ENCODE peak calls at places on chromosomes 11 and 22, in six cellular contexts. One of them, this sample, is unnamed.

GRCh38 chr11:13335319-13335718 is 57.7 kb downstream of the BMAL1 start:
- DNase-seq in bronchial epithelial cell: peak; percentile 62
- DNase-seq in GM13976: peak; percentile 69
- DNase-seq in vagina: no peak
- DNase-seq in dorsolateral prefrontal cortex: no peak
- DNase-seq in upper lobe of right lung: no peak
- DNase-seq in this sample: peak; percentile 61

GRCh38 chr22:46078241-46079092 is 71.9 kb upstream of the PPARA start:
- DNase-seq in bronchial epithelial cell: no peak
- DNase-seq in GM13976: no peak
- DNase-seq in vagina: no peak
- DNase-seq in dorsolateral prefrontal cortex: peak; percentile 75
- DNase-seq in upper lobe of right lung: peak; percentile 80
- DNase-seq in this sample: no peak

GRCh38 chr11:96990934-96991333 is 601.1 kb downstream of the JRKL start:
- DNase-seq in bronchial epithelial cell: no peak
- DNase-seq in GM13976: no peak
- DNase-seq in vagina: no peak
- DNase-seq in dorsolateral prefrontal cortex: no peak
- DNase-seq in upper lobe of right lung: no peak
- DNase-seq in this sample: no peak

GRCh38 chr11:3834349-3835099 is 6.2 kb downstream of the RHOG start:
- DNase-seq in bronchial epithelial cell: no peak
- DNase-seq in GM13976: no peak
- DNase-seq in vagina: no peak
- DNase-seq in dorsolateral prefrontal cortex: no peak
- DNase-seq in upper lobe of right lung: peak; percentile 72
- DNase-seq in this sample: peak; percentile 75

GRCh38 chr11:2582958-2583604 is 116.7 kb downstream of the KCNQ1OT1 start:
- DNase-seq in bronchial epithelial cell: no peak
- DNase-seq in GM13976: no peak
- DNase-seq in vagina: peak; percentile 76
- DNase-seq in dorsolateral prefrontal cortex: peak; percentile 33
- DNase-seq in upper lobe of right lung: peak; percentile 60
- DNase-seq in this sample: peak; percentile 35

GRCh38 chr11:1875093-1875785 is 16.5 kb downstream of the PRR33 start:
- DNase-seq in bronchial epithelial cell: no peak
- DNase-seq in GM13976: no peak
- DNase-seq in vagina: no peak
- DNase-seq in dorsolateral prefrontal cortex: peak; percentile 35
- DNase-seq in upper lobe of right lung: no peak
- DNase-seq in this sample: peak; percentile 49

GRCh38 chr11:87299041-87299481 is 261.3 kb downstream of the TMEM135 start:
- DNase-seq in bronchial epithelial cell: no peak
- DNase-seq in GM13976: no peak
- DNase-seq in vagina: no peak
- DNase-seq in dorsolateral prefrontal cortex: no peak
- DNase-seq in upper lobe of right lung: no peak
- DNase-seq in this sample: no peak

GRCh38 chr22:49305215-49305965 is 522.3 kb downstream of the BRD1 start:
- DNase-seq in bronchial epithelial cell: no peak
- DNase-seq in GM13976: peak; percentile 74
- DNase-seq in vagina: peak; percentile 64
- DNase-seq in dorsolateral prefrontal cortex: peak; percentile 90
- DNase-seq in upper lobe of right lung: peak; percentile 83
- DNase-seq in this sample: peak; percentile 57

GRCh38 chr11:47378011-47378835 is at the start of gene SPI1:
- DNase-seq in bronchial epithelial cell: no peak
- DNase-seq in GM13976: peak; percentile 90
- DNase-seq in vagina: no peak
- DNase-seq in dorsolateral prefrontal cortex: no peak
- DNase-seq in upper lobe of right lung: peak; percentile 86
- DNase-seq in this sample: peak; percentile 94

GRCh38 chr11:58597749-58598148 is 18.9 kb downstream of the ZFP91 start:
- DNase-seq in bronchial epithelial cell: no peak
- DNase-seq in GM13976: no peak
- DNase-seq in vagina: no peak
- DNase-seq in dorsolateral prefrontal cortex: no peak
- DNase-seq in upper lobe of right lung: no peak
- DNase-seq in this sample: no peak

GRCh38 chr11:45927684-45928413 is 5.4 kb downstream of the LARGE2 start:
- DNase-seq in bronchial epithelial cell: no peak
- DNase-seq in GM13976: peak; percentile 33
- DNase-seq in vagina: no peak
- DNase-seq in dorsolateral prefrontal cortex: peak; percentile 13
- DNase-seq in upper lobe of right lung: peak; percentile 56
- DNase-seq in this sample: no peak

GRCh38 chr22:22201185-22201924 is 43.2 kb upstream of the VPREB1 start:
- DNase-seq in bronchial epithelial cell: no peak
- DNase-seq in GM13976: peak; percentile 84
- DNase-seq in vagina: no peak
- DNase-seq in dorsolateral prefrontal cortex: no peak
- DNase-seq in upper lobe of right lung: peak; percentile 77
- DNase-seq in this sample: peak; percentile 62

GRCh38 chr11:92267968-92268367 is 43.4 kb downstream of the FAT3 start:
- DNase-seq in bronchial epithelial cell: no peak
- DNase-seq in GM13976: no peak
- DNase-seq in vagina: no peak
- DNase-seq in dorsolateral prefrontal cortex: no peak
- DNase-seq in upper lobe of right lung: no peak
- DNase-seq in this sample: no peak

GRCh38 chr11:120224872-120225371 is 14.1 kb downstream of the OAF start:
- DNase-seq in bronchial epithelial cell: no peak
- DNase-seq in GM13976: no peak
- DNase-seq in vagina: peak; percentile 84
- DNase-seq in dorsolateral prefrontal cortex: no peak
- DNase-seq in upper lobe of right lung: no peak
- DNase-seq in this sample: peak; percentile 64

GRCh38 chr11:120221115-120221752 is 10.4 kb downstream of the OAF start:
- DNase-seq in bronchial epithelial cell: no peak
- DNase-seq in GM13976: no peak
- DNase-seq in vagina: no peak
- DNase-seq in dorsolateral prefrontal cortex: no peak
- DNase-seq in upper lobe of right lung: no peak
- DNase-seq in this sample: no peak

GRCh38 chr11:120224386-120224785 is 13.6 kb downstream of the OAF start:
- DNase-seq in bronchial epithelial cell: no peak
- DNase-seq in GM13976: no peak
- DNase-seq in vagina: no peak
- DNase-seq in dorsolateral prefrontal cortex: no peak
- DNase-seq in upper lobe of right lung: no peak
- DNase-seq in this sample: no peak

GRCh38 chr11:120223793-120224192 is 13.0 kb downstream of the OAF start:
- DNase-seq in bronchial epithelial cell: no peak
- DNase-seq in GM13976: no peak
- DNase-seq in vagina: no peak
- DNase-seq in dorsolateral prefrontal cortex: no peak
- DNase-seq in upper lobe of right lung: no peak
- DNase-seq in this sample: no peak

GRCh38 chr11:120222916-120223315 is 12.1 kb downstream of the OAF start:
- DNase-seq in bronchial epithelial cell: no peak
- DNase-seq in GM13976: no peak
- DNase-seq in vagina: no peak
- DNase-seq in dorsolateral prefrontal cortex: no peak
- DNase-seq in upper lobe of right lung: no peak
- DNase-seq in this sample: no peak
- TF ChIP-seq CTCF in bronchial epithelial cell: no peak
- TF ChIP-seq CTCF in GM13976: no peak
- TF ChIP-seq CTCF in vagina: no peak
- TF ChIP-seq CTCF in dorsolateral prefrontal cortex: no peak
- TF ChIP-seq CTCF in upper lobe of right lung: no peak
- TF ChIP-seq CTCF in this sample: no peak

GRCh38 chr11:62882428-62882742 is 1.7 kb downstream of the SLC3A2 start:
- DNase-seq in bronchial epithelial cell: no peak
- DNase-seq in GM13976: no peak
- DNase-seq in vagina: no peak
- DNase-seq in dorsolateral prefrontal cortex: no peak
- DNase-seq in upper lobe of right lung: no peak
- DNase-seq in this sample: no peak

GRCh38 chr11:62880231-62880802 is 379 bp upstream of the SLC3A2 start:
- DNase-seq in bronchial epithelial cell: peak; percentile 81
- DNase-seq in GM13976: peak; percentile 74
- DNase-seq in vagina: no peak
- DNase-seq in dorsolateral prefrontal cortex: no peak
- DNase-seq in upper lobe of right lung: no peak
- DNase-seq in this sample: peak; percentile 54

GRCh38 chr11:62882811-62883496 is 2.3 kb downstream of the SLC3A2 start:
- DNase-seq in bronchial epithelial cell: no peak
- DNase-seq in GM13976: no peak
- DNase-seq in vagina: no peak
- DNase-seq in dorsolateral prefrontal cortex: no peak
- DNase-seq in upper lobe of right lung: no peak
- DNase-seq in this sample: peak; percentile 58

GRCh38 chr11:62880803-62881578 is at the start of gene SLC3A2:
- DNase-seq in bronchial epithelial cell: peak; percentile 82
- DNase-seq in GM13976: peak; percentile 91
- DNase-seq in vagina: peak; percentile 97
- DNase-seq in dorsolateral prefrontal cortex: peak; percentile 88
- DNase-seq in upper lobe of right lung: peak; percentile 96
- DNase-seq in this sample: peak; percentile 83

GRCh38 chr11:62881579-62882427 is 1.1 kb downstream of the SLC3A2 start:
- DNase-seq in bronchial epithelial cell: peak; percentile 89
- DNase-seq in GM13976: peak; percentile 89
- DNase-seq in vagina: peak; percentile 99
- DNase-seq in dorsolateral prefrontal cortex: peak; percentile 88
- DNase-seq in upper lobe of right lung: peak; percentile 97
- DNase-seq in this sample: peak; percentile 99
- TF ChIP-seq CTCF in bronchial epithelial cell: no peak
- TF ChIP-seq CTCF in GM13976: no peak
- TF ChIP-seq CTCF in vagina: no peak
- TF ChIP-seq CTCF in dorsolateral prefrontal cortex: no peak
- TF ChIP-seq CTCF in upper lobe of right lung: no peak
- TF ChIP-seq CTCF in this sample: peak; percentile 18

GRCh38 chr11:132187814-132188213 is 817.4 kb downstream of the NTM start:
- DNase-seq in bronchial epithelial cell: no peak
- DNase-seq in GM13976: no peak
- DNase-seq in vagina: no peak
- DNase-seq in dorsolateral prefrontal cortex: no peak
- DNase-seq in upper lobe of right lung: no peak
- DNase-seq in this sample: no peak

GRCh38 chr11:132186193-132186592 is 815.8 kb downstream of the NTM start:
- DNase-seq in bronchial epithelial cell: no peak
- DNase-seq in GM13976: no peak
- DNase-seq in vagina: no peak
- DNase-seq in dorsolateral prefrontal cortex: no peak
- DNase-seq in upper lobe of right lung: no peak
- DNase-seq in this sample: no peak

GRCh38 chr11:132187391-132187790 is 817.0 kb downstream of the NTM start:
- DNase-seq in bronchial epithelial cell: no peak
- DNase-seq in GM13976: no peak
- DNase-seq in vagina: no peak
- DNase-seq in dorsolateral prefrontal cortex: no peak
- DNase-seq in upper lobe of right lung: no peak
- DNase-seq in this sample: no peak

GRCh38 chr11:132184079-132184478 is 813.7 kb downstream of the NTM start:
- DNase-seq in bronchial epithelial cell: no peak
- DNase-seq in GM13976: no peak
- DNase-seq in vagina: no peak
- DNase-seq in dorsolateral prefrontal cortex: no peak
- DNase-seq in upper lobe of right lung: no peak
- DNase-seq in this sample: no peak

DNA sequence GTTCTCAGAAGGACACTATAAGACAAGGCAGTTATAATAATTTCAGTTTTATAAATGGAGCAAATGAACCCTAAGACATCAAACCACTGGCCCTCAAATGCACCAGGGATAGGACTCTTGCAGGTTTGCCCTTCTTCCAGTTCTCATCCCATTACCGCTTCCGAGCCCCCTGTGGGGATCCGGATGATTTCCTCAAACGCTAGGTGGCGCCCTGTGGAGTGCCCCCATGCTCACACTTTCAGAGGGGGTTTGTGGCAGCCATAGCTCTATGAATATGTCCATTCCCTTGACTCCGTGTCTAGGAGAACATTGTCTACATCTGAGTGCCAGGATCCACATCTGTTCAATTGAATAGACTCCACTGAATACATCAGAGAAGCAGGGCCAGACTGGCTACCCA is 816.3 kb downstream of the NTM start:
- DNase-seq in bronchial epithelial cell: no peak
- DNase-seq in GM13976: no peak
- DNase-seq in vagina: no peak
- DNase-seq in dorsolateral prefrontal cortex: no peak
- DNase-seq in upper lobe of right lung: no peak
- DNase-seq in this sample: no peak
- TF ChIP-seq CTCF in bronchial epithelial cell: peak; percentile 7
- TF ChIP-seq CTCF in GM13976: no peak
- TF ChIP-seq CTCF in vagina: no peak
- TF ChIP-seq CTCF in dorsolateral prefrontal cortex: no peak
- TF ChIP-seq CTCF in upper lobe of right lung: no peak
- TF ChIP-seq CTCF in this sample: no peak

GRCh38 chr22:18968011-18968749 is 32.1 kb upstream of the PRODH start:
- DNase-seq in bronchial epithelial cell: no peak
- DNase-seq in GM13976: no peak
- DNase-seq in vagina: no peak
- DNase-seq in dorsolateral prefrontal cortex: no peak
- DNase-seq in upper lobe of right lung: peak; percentile 74
- DNase-seq in this sample: peak; percentile 35

GRCh38 chr22:18971321-18971751 is 35.2 kb upstream of the PRODH start:
- DNase-seq in bronchial epithelial cell: no peak
- DNase-seq in GM13976: no peak
- DNase-seq in vagina: no peak
- DNase-seq in dorsolateral prefrontal cortex: no peak
- DNase-seq in upper lobe of right lung: peak; percentile 61
- DNase-seq in this sample: no peak

GRCh38 chr22:18970948-18971315 is 34.8 kb upstream of the PRODH start:
- DNase-seq in bronchial epithelial cell: no peak
- DNase-seq in GM13976: no peak
- DNase-seq in vagina: no peak
- DNase-seq in dorsolateral prefrontal cortex: no peak
- DNase-seq in upper lobe of right lung: no peak
- DNase-seq in this sample: no peak

GRCh38 chr22:18973264-18974031 is 37.4 kb upstream of the PRODH start:
- DNase-seq in bronchial epithelial cell: no peak
- DNase-seq in GM13976: no peak
- DNase-seq in vagina: no peak
- DNase-seq in dorsolateral prefrontal cortex: no peak
- DNase-seq in upper lobe of right lung: no peak
- DNase-seq in this sample: no peak

GRCh38 chr22:18970180-18970947 is 34.3 kb upstream of the PRODH start:
- DNase-seq in bronchial epithelial cell: no peak
- DNase-seq in GM13976: peak; percentile 43
- DNase-seq in vagina: no peak
- DNase-seq in dorsolateral prefrontal cortex: no peak
- DNase-seq in upper lobe of right lung: peak; percentile 60
- DNase-seq in this sample: no peak
- TF ChIP-seq CTCF in bronchial epithelial cell: peak; percentile 14
- TF ChIP-seq CTCF in GM13976: no peak
- TF ChIP-seq CTCF in vagina: no peak
- TF ChIP-seq CTCF in dorsolateral prefrontal cortex: no peak
- TF ChIP-seq CTCF in upper lobe of right lung: no peak
- TF ChIP-seq CTCF in this sample: no peak

This sample was measured in CD14-positive monocyte.